ENCODE peak calls at places on chromosomes 11 and 22, in eight cellular contexts. J, C, D, M, G, A, V and O are unnamed samples.

GRCh38 chr11:73267921-73268540 is 4.1 kb upstream of the P2RY6 start:
- DNase-seq in J (no peak), C (no peak), D (no peak), M (peak; percentile 42), G (no peak), A (no peak), V (no peak), O (no peak)

GRCh38 chr11:47948137-47948536 is 32.2 kb upstream of the PTPRJ start:
- DNase-seq in J (peak; percentile 59), C (no peak), D (no peak), M (no peak), G (no peak), A (peak; percentile 68), V (no peak), O (no peak)

GRCh38 chr22:38107692-38108515 is 2.6 kb downstream of the BAIAP2L2 start:
- DNase-seq in J (no peak), C (peak; percentile 80), D (no peak), M (peak; percentile 80), G (no peak), A (peak; percentile 52), V (no peak), O (no peak)

GRCh38 chr11:486189-486588 is 20.9 kb downstream of the RNH1 start:
- DNase-seq in J (no peak), C (no peak), D (no peak), M (no peak), G (no peak), A (no peak), V (no peak), O (no peak)

GRCh38 chr11:58004664-58005063 is 19.0 kb upstream of the OR9Q1 start:
- DNase-seq in J (peak; percentile 37), C (no peak), D (no peak), M (no peak), G (no peak), A (no peak), V (no peak), O (no peak)

GRCh38 chr11:73172992-73173656 is 31.0 kb upstream of the FCHSD2 start:
- DNase-seq in J (no peak), C (peak; percentile 14), D (no peak), M (no peak), G (no peak), A (no peak), V (no peak), O (no peak)

GRCh38 chr22:28822930-28823481 is 22.6 kb upstream of the XBP1 start:
- DNase-seq in J (no peak), C (peak; percentile 42), D (no peak), M (no peak), G (no peak), A (no peak), V (no peak), O (no peak)

GRCh38 chr11:85438328-85438727 is 188.8 kb downstream of the DLG2 start:
- DNase-seq in J (no peak), C (no peak), D (no peak), M (no peak), G (no peak), A (no peak), V (no peak), O (no peak)

GRCh38 chr11:16863382-16863781 is 124.9 kb downstream of the C11orf58 start:
- DNase-seq in J (no peak), C (no peak), D (no peak), M (no peak), G (no peak), A (no peak), V (no peak), O (no peak)

GRCh38 chr11:127470485-127470884 is 469.9 kb upstream of the KIRREL3 start:
- DNase-seq in J (no peak), C (no peak), D (no peak), M (peak; percentile 53), G (no peak), A (peak; percentile 5), V (no peak), O (peak; percentile 7)

GRCh38 chr11:128624269-128625170 is 37.2 kb upstream of the ETS1 start:
- DNase-seq in J (no peak), C (peak; percentile 61), D (no peak), M (peak; percentile 86), G (no peak), A (no peak), V (no peak), O (no peak)

GRCh38 chr11:26493616-26494015 is 78.4 kb downstream of the MUC15 start:
- DNase-seq in J (no peak), C (no peak), D (no peak), M (no peak), G (no peak), A (no peak), V (no peak), O (no peak)

GRCh38 chr11:76185511-76185910 is 20.8 kb downstream of the WNT11 start:
- DNase-seq in J (no peak), C (no peak), D (no peak), M (no peak), G (no peak), A (no peak), V (no peak), O (no peak)

GRCh38 chr11:22922672-22923071 is 62.4 kb upstream of the CCDC179 start:
- DNase-seq in J (no peak), C (no peak), D (no peak), M (no peak), G (no peak), A (no peak), V (no peak), O (no peak)

GRCh38 chr22:17808688-17809403 is 34.6 kb upstream of the BID start:
- DNase-seq in J (peak; percentile 20), C (no peak), D (no peak), M (no peak), G (no peak), A (no peak), V (no peak), O (no peak)

GRCh38 chr11:47152953-47153950 is 23.4 kb downstream of the ARFGAP2 start:
- DNase-seq in J (peak; percentile 88), C (peak; percentile 76), D (peak; percentile 85), M (peak; percentile 88), G (peak; percentile 88), A (peak; percentile 77), V (no peak), O (peak; percentile 82)

GRCh38 chr22:18032455-18033101 is 8.2 kb upstream of the MICAL3 start:
- DNase-seq in J (peak; percentile 43), C (no peak), D (peak; percentile 55), M (peak; percentile 70), G (no peak), A (peak; percentile 48), V (no peak), O (peak; percentile 64)

GRCh38 chr22:35938226-35938625 is 90.4 kb downstream of the RBFOX2 start:
- DNase-seq in J (peak; percentile 35), C (no peak), D (no peak), M (no peak), G (no peak), A (no peak), V (no peak), O (no peak)

GRCh38 chr11:67265633-67266423 is 445 bp upstream of the GRK2 start:
- DNase-seq in J (peak; percentile 70), C (peak; percentile 91), D (peak; percentile 52), M (peak; percentile 88), G (peak; percentile 87), A (peak; percentile 55), V (no peak), O (no peak)

GRCh38 chr11:123211981-123212380 is 16.9 kb upstream of the CLMP start:
- DNase-seq in J (no peak), C (no peak), D (no peak), M (no peak), G (no peak), A (no peak), V (no peak), O (no peak)

GRCh38 chr11:2901196-2901796 is 15.7 kb upstream of the CDKN1C start:
- DNase-seq in J (no peak), C (no peak), D (no peak), M (no peak), G (no peak), A (no peak), V (no peak), O (no peak)

GRCh38 chr11:14451825-14452224 is 47.8 kb downstream of the COPB1 start:
- DNase-seq in J (no peak), C (no peak), D (no peak), M (no peak), G (no peak), A (no peak), V (no peak), O (no peak)

GRCh38 chr22:38513063-38513462 is 7.0 kb upstream of the DDX17 start:
- DNase-seq in J (no peak), C (no peak), D (no peak), M (peak; percentile 60), G (no peak), A (no peak), V (no peak), O (no peak)

GRCh38 chr11:61297741-61298140 is 2.6 kb upstream of the VWCE start:
- DNase-seq in J (peak; percentile 97), C (peak; percentile 53), D (peak; percentile 88), M (no peak), G (no peak), A (no peak), V (peak; percentile 75), O (peak; percentile 97)

GRCh38 chr11:124938206-124938765 is 2.4 kb upstream of the HEPACAM start:
- DNase-seq in J (no peak), C (no peak), D (no peak), M (no peak), G (no peak), A (no peak), V (no peak), O (no peak)
- H3K4me3 ChIP-seq in J (no peak overlapping the region), C (no peak overlapping the region), D (no peak overlapping the region), M (no peak overlapping the region), G (no peak overlapping the region), A (no peak overlapping the region), V (no peak overlapping the region), O (no peak overlapping the region)

GRCh38 chr11:82523141-82523540 is 210.5 kb downstream of the FAM181B start:
- DNase-seq in J (no peak), C (no peak), D (no peak), M (no peak), G (peak; percentile 61), A (no peak), V (no peak), O (no peak)
- TF ChIP-seq CTCF in J (no peak), C (no peak), D (no peak), M (no peak), G (peak; percentile 19), A (no peak), V (no peak), O (no peak)

DNA sequence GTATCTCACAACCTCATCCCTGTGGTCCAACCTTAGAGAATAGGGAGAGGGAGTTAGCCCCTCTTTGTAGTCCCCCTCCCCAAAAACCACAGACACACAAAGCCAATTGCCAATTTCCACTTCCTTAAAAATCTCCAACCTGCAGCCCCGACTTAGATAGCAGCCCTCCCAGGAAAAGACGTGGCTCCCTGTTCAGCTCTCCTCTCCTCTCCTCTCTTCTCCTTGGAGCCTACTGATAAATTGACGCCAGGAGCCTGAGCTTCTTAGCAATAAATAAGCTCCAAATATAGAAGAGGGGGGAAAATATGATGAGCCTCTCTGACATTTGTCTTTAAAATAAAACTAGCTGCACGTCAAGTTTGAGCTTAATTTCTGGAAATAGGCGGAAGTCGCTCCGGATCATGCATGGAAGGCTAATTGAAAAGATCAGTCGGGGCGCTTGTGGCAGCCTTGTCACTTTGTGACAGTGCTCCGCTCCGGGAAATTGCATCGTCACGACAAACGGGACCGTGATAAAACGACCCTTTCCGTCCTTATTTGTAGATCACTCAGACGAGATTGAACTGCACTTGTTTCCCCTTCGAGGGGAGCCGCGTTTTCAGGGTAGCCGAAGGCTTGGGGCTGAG is 7.2 kb downstream of the PAX6 start:
- DNase-seq in J (no peak), C (no peak), D (no peak), M (no peak), G (no peak), A (no peak), V (no peak), O (no peak)
- H3K4me3 ChIP-seq in J (no peak overlapping the region), C (no peak overlapping the region), D (no peak overlapping the region), M (no peak overlapping the region), G (peak overlapping the region; percentile 56), A (no peak overlapping the region), V (no peak overlapping the region), O (no peak overlapping the region)

GRCh38 chr11:66046901-66047300 is 2.1 kb downstream of the GAL3ST3 start:
- DNase-seq in J (no peak), C (peak; percentile 51), D (no peak), M (no peak), G (no peak), A (no peak), V (no peak), O (no peak)
- TF ChIP-seq CTCF in J (no peak), C (no peak), D (no peak), M (no peak), G (no peak), A (no peak), V (no peak), O (no peak)